ENCODE peak calls at places on chromosomes 2 and 18, in eight cellular contexts. A is non-pigmented ciliary epithelial cell; D is T-helper 9 cell; Z is COR-L47; L is PC-9; O is tibial artery; B is ELF-1; J is activated naive CD8-positive, alpha-beta T cell treated with anti-CD3 and anti-CD28 coated beads, Interleukin-2, amount 50 U/mL, for 24 hours. N is an unnamed sample.

GRCh38 chr2:227436436-227436835 is 35.5 kb upstream of the AGFG1 start:
- DNase-seq in O (no peak), L (no peak), B (no peak), J (no peak), A (no peak), D (no peak), Z (no peak), N (no peak)

GRCh38 chr18:55219823-55220222 is 260.6 kb upstream of the CCDC68 start:
- DNase-seq in L (no peak), Z (no peak), B (no peak), O (no peak), D (no peak), A (no peak), J (no peak), N (no peak)

GRCh38 chr2:236935656-236936445 is 149.8 kb upstream of the COPS8 start:
- DNase-seq in B (no peak), O (no peak), D (no peak), Z (no peak), L (no peak), A (no peak), J (no peak), N (no peak)

GRCh38 chr2:231526341-231527090 is 3.7 kb downstream of the NMUR1 start:
- DNase-seq in J (no peak), D (no peak), B (no peak), O (peak), Z (no peak), A (no peak), L (no peak), N (no peak)

GRCh38 chr2:172964511-172964910 is 111.1 kb upstream of the MAP3K20 start:
- DNase-seq in B (no peak), Z (no peak), A (no peak), O (no peak), L (no peak), J (no peak), D (no peak), N (no peak)

GRCh38 chr18:25646971-25647370 is 295.0 kb upstream of the ZNF521 start:
- DNase-seq in L (no peak), A (no peak), B (no peak), O (no peak), Z (no peak), J (no peak), D (no peak), N (no peak)

GRCh38 chr2:237315881-237316225 is 98.1 kb downstream of the COL6A3 start:
- DNase-seq in O (no peak), J (no peak), Z (no peak), L (no peak), D (no peak), A (no peak), B (no peak), N (no peak)

GRCh38 chr18:79200546-79201268 is 131.5 kb downstream of the ATP9B start:
- DNase-seq in Z (no peak), D (peak), L (no peak), O (no peak), A (no peak), J (peak), B (peak), N (no peak)

GRCh38 chr2:108297436-108298141 is 8.9 kb downstream of the SULT1C2 start:
- DNase-seq in O (no peak), Z (no peak), A (peak), J (no peak), B (no peak), D (no peak), L (no peak), N (no peak)

GRCh38 chr18:73688851-73689659 is 458.6 kb downstream of the FBXO15 start:
- DNase-seq in B (peak), A (peak), Z (no peak), J (no peak), L (peak), O (no peak), D (no peak), N (no peak)

GRCh38 chr2:10706033-10706432 is 15.4 kb upstream of the ATP6V1C2 start:
- DNase-seq in J (no peak), A (no peak), D (no peak), L (no peak), Z (no peak), B (no peak), O (no peak), N (no peak)

GRCh38 chr2:112646102-112646719 is 472 bp downstream of the SLC20A1 start:
- DNase-seq in J (peak), D (no peak), A (no peak), B (no peak), L (no peak), O (no peak), Z (peak), N (no peak)

GRCh38 chr2:109270758-109271305 is 141.8 kb downstream of the SH3RF3 start:
- DNase-seq in O (no peak), Z (peak), L (no peak), D (no peak), J (no peak), A (no peak), B (no peak), N (no peak)

GRCh38 chr18:72826736-72827135 is 41.1 kb downstream of the NETO1 start:
- DNase-seq in B (no peak), A (no peak), Z (no peak), O (no peak), J (no peak), D (no peak), L (no peak), N (no peak)

GRCh38 chr2:227177592-227178336 is 13.3 kb downstream of the COL4A3 start:
- DNase-seq in B (no peak), O (no peak), J (no peak), A (no peak), D (no peak), L (no peak), Z (no peak), N (no peak)

GRCh38 chr18:75344615-75345014 is 82.9 kb downstream of the SMIM21 start:
- DNase-seq in J (no peak), B (no peak), A (no peak), D (no peak), Z (no peak), L (no peak), O (no peak), N (no peak)

GRCh38 chr2:42289222-42289621 is 71.8 kb downstream of the COX7A2L start:
- DNase-seq in Z (no peak), D (no peak), O (no peak), L (no peak), J (no peak), B (no peak), A (no peak), N (no peak)

GRCh38 chr2:30106543-30106942 is 40.3 kb upstream of the YPEL5 start:
- DNase-seq in B (no peak), Z (no peak), L (peak), D (no peak), O (no peak), A (peak), J (no peak), N (no peak)

GRCh38 chr2:201432038-201432437 is 19.2 kb downstream of the TRAK2 start:
- DNase-seq in L (no peak), D (no peak), J (no peak), Z (no peak), B (no peak), A (peak), O (no peak), N (no peak)